ENCODE peak calls at places on chromosomes 4 and X, in ten cellular contexts. One of them, this sample, is unnamed.

GRCh38 chr4:121791481-121791880 is 9.6 kb upstream of the EXOSC9 start:
- DNase-seq in stimulated activated CD8-positive, alpha-beta memory T cell treated with anti-CD3 and anti-CD28 coated beads, Interleukin-7, amount 100 ng/mL, for 24 hours: no peak
- DNase-seq in foreskin fibroblast: peak; percentile 69
- DNase-seq in NCI-H146: no peak
- DNase-seq in H54: no peak
- DNase-seq in activated T-helper 1 cell treated with anti-CD3 and anti-CD28 coated beads, Interleukin-2, amount 50 U/mL, for 16 hours: no peak
- DNase-seq in stimulated activated naive CD8-positive, alpha-beta T cell treated with anti-CD3 and anti-CD28 coated beads, Interleukin-15, Interleukin-2, amounts not matched to agents 100 U/mL and 50 U/mL, for 24 hours: no peak
- DNase-seq in midbrain: no peak
- DNase-seq in GM23338: no peak
- DNase-seq in posterior vena cava: no peak
- DNase-seq in this sample: no peak

GRCh38 chr4:156575430-156576073 is 396.0 kb downstream of the PDGFC start:
- DNase-seq in activated T-helper 1 cell treated with anti-CD3 and anti-CD28 coated beads, Interleukin-2, amount 50 U/mL, for 16 hours: no peak
- DNase-seq in midbrain: no peak
- DNase-seq in stimulated activated CD8-positive, alpha-beta memory T cell treated with anti-CD3 and anti-CD28 coated beads, Interleukin-7, amount 100 ng/mL, for 24 hours: no peak
- DNase-seq in foreskin fibroblast: no peak
- DNase-seq in stimulated activated naive CD8-positive, alpha-beta T cell treated with anti-CD3 and anti-CD28 coated beads, Interleukin-15, Interleukin-2, amounts not matched to agents 100 U/mL and 50 U/mL, for 24 hours: no peak
- DNase-seq in NCI-H146: no peak
- DNase-seq in H54: no peak
- DNase-seq in posterior vena cava: no peak
- DNase-seq in GM23338: peak; percentile 65
- DNase-seq in this sample: no peak

GRCh38 chr4:188986271-188986689 is 847.0 kb downstream of the TRIML1 start:
- DNase-seq in foreskin fibroblast: peak; percentile 76
- DNase-seq in H54: no peak
- DNase-seq in midbrain: no peak
- DNase-seq in activated T-helper 1 cell treated with anti-CD3 and anti-CD28 coated beads, Interleukin-2, amount 50 U/mL, for 16 hours: no peak
- DNase-seq in stimulated activated CD8-positive, alpha-beta memory T cell treated with anti-CD3 and anti-CD28 coated beads, Interleukin-7, amount 100 ng/mL, for 24 hours: no peak
- DNase-seq in stimulated activated naive CD8-positive, alpha-beta T cell treated with anti-CD3 and anti-CD28 coated beads, Interleukin-15, Interleukin-2, amounts not matched to agents 100 U/mL and 50 U/mL, for 24 hours: no peak
- DNase-seq in posterior vena cava: no peak
- DNase-seq in NCI-H146: peak; percentile 76
- DNase-seq in GM23338: no peak
- DNase-seq in this sample: no peak

GRCh38 chrX:19372170-19373033 is 28.7 kb downstream of the PDHA1 start:
- DNase-seq in stimulated activated CD8-positive, alpha-beta memory T cell treated with anti-CD3 and anti-CD28 coated beads, Interleukin-7, amount 100 ng/mL, for 24 hours: peak; percentile 9
- DNase-seq in NCI-H146: peak; percentile 61
- DNase-seq in H54: no peak
- DNase-seq in activated T-helper 1 cell treated with anti-CD3 and anti-CD28 coated beads, Interleukin-2, amount 50 U/mL, for 16 hours: peak; percentile 29
- DNase-seq in GM23338: peak; percentile 75
- DNase-seq in stimulated activated naive CD8-positive, alpha-beta T cell treated with anti-CD3 and anti-CD28 coated beads, Interleukin-15, Interleukin-2, amounts not matched to agents 100 U/mL and 50 U/mL, for 24 hours: peak; percentile 68
- DNase-seq in foreskin fibroblast: peak; percentile 85
- DNase-seq in posterior vena cava: peak; percentile 86
- DNase-seq in midbrain: peak; percentile 32
- DNase-seq in this sample: no peak

GRCh38 chr4:126051709-126052424 is 737.1 kb downstream of the FAT4 start:
- DNase-seq in posterior vena cava: no peak
- DNase-seq in stimulated activated CD8-positive, alpha-beta memory T cell treated with anti-CD3 and anti-CD28 coated beads, Interleukin-7, amount 100 ng/mL, for 24 hours: no peak
- DNase-seq in foreskin fibroblast: peak; percentile 83
- DNase-seq in stimulated activated naive CD8-positive, alpha-beta T cell treated with anti-CD3 and anti-CD28 coated beads, Interleukin-15, Interleukin-2, amounts not matched to agents 100 U/mL and 50 U/mL, for 24 hours: no peak
- DNase-seq in activated T-helper 1 cell treated with anti-CD3 and anti-CD28 coated beads, Interleukin-2, amount 50 U/mL, for 16 hours: no peak
- DNase-seq in NCI-H146: no peak
- DNase-seq in H54: no peak
- DNase-seq in GM23338: no peak
- DNase-seq in midbrain: peak; percentile 78
- DNase-seq in this sample: no peak

GRCh38 chr4:109945056-109945455 is 32.4 kb downstream of the EGF start:
- DNase-seq in posterior vena cava: no peak
- DNase-seq in GM23338: no peak
- DNase-seq in midbrain: no peak
- DNase-seq in stimulated activated CD8-positive, alpha-beta memory T cell treated with anti-CD3 and anti-CD28 coated beads, Interleukin-7, amount 100 ng/mL, for 24 hours: no peak
- DNase-seq in foreskin fibroblast: peak; percentile 4
- DNase-seq in NCI-H146: no peak
- DNase-seq in activated T-helper 1 cell treated with anti-CD3 and anti-CD28 coated beads, Interleukin-2, amount 50 U/mL, for 16 hours: no peak
- DNase-seq in H54: no peak
- DNase-seq in stimulated activated naive CD8-positive, alpha-beta T cell treated with anti-CD3 and anti-CD28 coated beads, Interleukin-15, Interleukin-2, amounts not matched to agents 100 U/mL and 50 U/mL, for 24 hours: peak; percentile 49
- DNase-seq in this sample: no peak

GRCh38 chr4:1538096-1538410 is 131.8 kb upstream of the NKX1-1 start:
- DNase-seq in stimulated activated naive CD8-positive, alpha-beta T cell treated with anti-CD3 and anti-CD28 coated beads, Interleukin-15, Interleukin-2, amounts not matched to agents 100 U/mL and 50 U/mL, for 24 hours: no peak
- DNase-seq in stimulated activated CD8-positive, alpha-beta memory T cell treated with anti-CD3 and anti-CD28 coated beads, Interleukin-7, amount 100 ng/mL, for 24 hours: no peak
- DNase-seq in midbrain: no peak
- DNase-seq in NCI-H146: no peak
- DNase-seq in foreskin fibroblast: no peak
- DNase-seq in GM23338: no peak
- DNase-seq in activated T-helper 1 cell treated with anti-CD3 and anti-CD28 coated beads, Interleukin-2, amount 50 U/mL, for 16 hours: no peak
- DNase-seq in posterior vena cava: no peak
- DNase-seq in H54: no peak
- DNase-seq in this sample: no peak

GRCh38 chr4:104901438-104901837 is 245.2 kb upstream of the TET2 start:
- DNase-seq in foreskin fibroblast: no peak
- DNase-seq in midbrain: peak; percentile 60
- DNase-seq in GM23338: peak; percentile 45
- DNase-seq in stimulated activated naive CD8-positive, alpha-beta T cell treated with anti-CD3 and anti-CD28 coated beads, Interleukin-15, Interleukin-2, amounts not matched to agents 100 U/mL and 50 U/mL, for 24 hours: no peak
- DNase-seq in stimulated activated CD8-positive, alpha-beta memory T cell treated with anti-CD3 and anti-CD28 coated beads, Interleukin-7, amount 100 ng/mL, for 24 hours: no peak
- DNase-seq in posterior vena cava: no peak
- DNase-seq in H54: no peak
- DNase-seq in activated T-helper 1 cell treated with anti-CD3 and anti-CD28 coated beads, Interleukin-2, amount 50 U/mL, for 16 hours: no peak
- DNase-seq in NCI-H146: peak; percentile 8
- DNase-seq in this sample: no peak

GRCh38 chr4:158810487-158811215 is 41.8 kb downstream of the FNIP2 start:
- DNase-seq in activated T-helper 1 cell treated with anti-CD3 and anti-CD28 coated beads, Interleukin-2, amount 50 U/mL, for 16 hours: no peak
- DNase-seq in stimulated activated naive CD8-positive, alpha-beta T cell treated with anti-CD3 and anti-CD28 coated beads, Interleukin-15, Interleukin-2, amounts not matched to agents 100 U/mL and 50 U/mL, for 24 hours: peak; percentile 13
- DNase-seq in posterior vena cava: peak; percentile 90
- DNase-seq in stimulated activated CD8-positive, alpha-beta memory T cell treated with anti-CD3 and anti-CD28 coated beads, Interleukin-7, amount 100 ng/mL, for 24 hours: no peak
- DNase-seq in foreskin fibroblast: peak; percentile 96
- DNase-seq in NCI-H146: no peak
- DNase-seq in GM23338: no peak
- DNase-seq in H54: peak; percentile 26
- DNase-seq in midbrain: no peak
- DNase-seq in this sample: no peak

GRCh38 chr4:187929024-187929423 is 66.5 kb upstream of the ZFP42 start:
- DNase-seq in NCI-H146: no peak
- DNase-seq in stimulated activated CD8-positive, alpha-beta memory T cell treated with anti-CD3 and anti-CD28 coated beads, Interleukin-7, amount 100 ng/mL, for 24 hours: no peak
- DNase-seq in stimulated activated naive CD8-positive, alpha-beta T cell treated with anti-CD3 and anti-CD28 coated beads, Interleukin-15, Interleukin-2, amounts not matched to agents 100 U/mL and 50 U/mL, for 24 hours: no peak
- DNase-seq in posterior vena cava: no peak
- DNase-seq in H54: no peak
- DNase-seq in activated T-helper 1 cell treated with anti-CD3 and anti-CD28 coated beads, Interleukin-2, amount 50 U/mL, for 16 hours: no peak
- DNase-seq in GM23338: peak; percentile 80
- DNase-seq in midbrain: no peak
- DNase-seq in foreskin fibroblast: no peak
- DNase-seq in this sample: no peak

GRCh38 chrX:43644124-43644701 is 11.9 kb upstream of the MAOA start:
- DNase-seq in H54: peak; percentile 14
- DNase-seq in posterior vena cava: no peak
- DNase-seq in stimulated activated naive CD8-positive, alpha-beta T cell treated with anti-CD3 and anti-CD28 coated beads, Interleukin-15, Interleukin-2, amounts not matched to agents 100 U/mL and 50 U/mL, for 24 hours: no peak
- DNase-seq in midbrain: no peak
- DNase-seq in stimulated activated CD8-positive, alpha-beta memory T cell treated with anti-CD3 and anti-CD28 coated beads, Interleukin-7, amount 100 ng/mL, for 24 hours: no peak
- DNase-seq in activated T-helper 1 cell treated with anti-CD3 and anti-CD28 coated beads, Interleukin-2, amount 50 U/mL, for 16 hours: no peak
- DNase-seq in NCI-H146: no peak
- DNase-seq in GM23338: no peak
- DNase-seq in foreskin fibroblast: peak; percentile 80
- DNase-seq in this sample: no peak

GRCh38 chr4:82044141-82044993 is 329.4 kb downstream of the HNRNPD start:
- DNase-seq in activated T-helper 1 cell treated with anti-CD3 and anti-CD28 coated beads, Interleukin-2, amount 50 U/mL, for 16 hours: no peak
- DNase-seq in H54: no peak
- DNase-seq in posterior vena cava: peak; percentile 89
- DNase-seq in foreskin fibroblast: peak; percentile 45
- DNase-seq in GM23338: peak; percentile 82
- DNase-seq in midbrain: peak; percentile 76
- DNase-seq in NCI-H146: peak; percentile 81
- DNase-seq in stimulated activated naive CD8-positive, alpha-beta T cell treated with anti-CD3 and anti-CD28 coated beads, Interleukin-15, Interleukin-2, amounts not matched to agents 100 U/mL and 50 U/mL, for 24 hours: peak; percentile 35
- DNase-seq in stimulated activated CD8-positive, alpha-beta memory T cell treated with anti-CD3 and anti-CD28 coated beads, Interleukin-7, amount 100 ng/mL, for 24 hours: no peak
- DNase-seq in this sample: no peak

This sample was measured in SW 1271.